ENCODE peak calls at places on chromosome 9, in six cellular contexts. E is BE2C, B is AG10803, I is lower lobe of right lung, X is IMR-90, M is fibroblast of lung. Z is an unnamed sample.

GRCh38 chr9:110918316-110919054 is 119.8 kb downstream of the LPAR1 start:
- DNase-seq in B (peak), M (peak), I (no peak), X (peak), E (no peak), Z (peak)

GRCh38 chr9:78682206-78682605 is 385.3 kb downstream of the PSAT1 start:
- DNase-seq in B (no peak), I (no peak), E (no peak), M (no peak), X (peak), Z (no peak)

GRCh38 chr9:113591899-113592625 is 128.5 kb downstream of the RGS3 start:
- DNase-seq in I (peak), X (no peak), B (no peak), E (no peak), M (no peak), Z (no peak)

GRCh38 chr9:93059960-93060591 is 1.6 kb downstream of the SUSD3 start:
- DNase-seq in I (peak), E (no peak), M (no peak), X (no peak), B (no peak), Z (no peak)

GRCh38 chr9:133199648-133200321 is 9.3 kb downstream of the OBP2B start:
- DNase-seq in X (no peak), E (no peak), M (no peak), I (peak), B (peak), Z (no peak)

GRCh38 chr9:14616188-14616982 is 76.8 kb downstream of the ZDHHC21 start:
- DNase-seq in B (peak), X (peak), M (peak), I (no peak), E (no peak), Z (peak)

GRCh38 chr9:99605016-99605743 is 216.5 kb upstream of the NR4A3 start:
- DNase-seq in B (no peak), X (no peak), I (no peak), M (no peak), E (no peak), Z (no peak)

GRCh38 chr9:96413312-96414221 is 4.6 kb downstream of the ZNF367 start:
- DNase-seq in B (no peak), X (no peak), M (no peak), E (no peak), I (no peak), Z (no peak)

GRCh38 chr9:13410566-13411031 is 131.1 kb upstream of the MPDZ start:
- DNase-seq in I (no peak), X (no peak), E (no peak), M (peak), B (peak), Z (peak)

GRCh38 chr9:129139233-129139992 is 28.2 kb downstream of the PTPA start:
- DNase-seq in M (peak), I (peak), E (peak), B (peak), X (peak), Z (peak)

GRCh38 chr9:37705787-37706186 is 47.8 kb upstream of the TRMT10B start:
- DNase-seq in X (no peak), M (no peak), E (no peak), B (no peak), I (no peak), Z (no peak)

GRCh38 chr9:90864779-90865178 is 63.2 kb downstream of the SYK start:
- DNase-seq in E (no peak), I (no peak), B (no peak), M (no peak), X (no peak), Z (no peak)

GRCh38 chr9:136734837-136735496 is 7.8 kb downstream of the LCN10 start:
- DNase-seq in B (no peak), E (no peak), X (no peak), I (no peak), M (no peak), Z (no peak)

GRCh38 chr9:69949396-69949795 is 94.3 kb upstream of the MAMDC2 start:
- DNase-seq in E (no peak), I (no peak), M (peak), X (peak), B (peak), Z (peak)

GRCh38 chr9:95970356-95970755 is 94.9 kb downstream of the ERCC6L2 start:
- DNase-seq in I (no peak), B (peak), E (no peak), X (no peak), M (no peak), Z (no peak)

GRCh38 chr9:128554155-128554862 is 1.9 kb downstream of the SPTAN1 start:
- DNase-seq in I (peak), M (peak), B (peak), E (no peak), X (peak), Z (peak)

GRCh38 chr9:1875921-1876448 is 139.2 kb upstream of the SMARCA2 start:
- DNase-seq in X (no peak), B (no peak), I (no peak), E (no peak), M (no peak), Z (no peak)

GRCh38 chr9:18422296-18423036 is 51.5 kb upstream of the ADAMTSL1 start:
- DNase-seq in E (no peak), B (no peak), I (no peak), X (no peak), M (peak), Z (no peak)

GRCh38 chr9:109382182-109382581 is 61.3 kb upstream of the EPB41L4B start:
- DNase-seq in X (no peak), I (no peak), B (no peak), M (no peak), E (no peak), Z (no peak)

GRCh38 chr9:133149130-133150015 is 14.3 kb downstream of the GBGT1 start:
- DNase-seq in B (peak), E (peak), X (peak), I (peak), M (peak), Z (peak)

GRCh38 chr9:36940881-36941280 is 93.2 kb downstream of the PAX5 start:
- DNase-seq in X (no peak), B (no peak), E (no peak), M (no peak), I (no peak), Z (no peak)

GRCh38 chr9:25975667-25976066 is 297.4 kb upstream of the TUSC1 start:
- DNase-seq in M (no peak), B (no peak), E (no peak), X (no peak), I (no peak), Z (no peak)

GRCh38 chr9:77438653-77439052 is 209.5 kb downstream of the GNA14 start:
- DNase-seq in B (no peak), X (no peak), I (no peak), E (no peak), M (no peak), Z (no peak)

GRCh38 chr9:108049026-108049591 is 559.5 kb upstream of the KLF4 start:
- DNase-seq in X (peak), M (peak), E (no peak), B (peak), I (no peak), Z (peak)

GRCh38 chr9:31820426-31820825 is 564.0 kb upstream of the ACO1 start:
- DNase-seq in M (no peak), B (no peak), X (no peak), E (no peak), I (no peak), Z (no peak)

GRCh38 chr9:36470891-36471290 is 70.8 kb upstream of the RNF38 start:
- DNase-seq in I (peak), B (peak), X (peak), E (no peak), M (peak), Z (peak)

GRCh38 chr9:112233769-112234168 is 58.7 kb upstream of the SUSD1 start:
- DNase-seq in M (peak), I (no peak), E (no peak), B (peak), X (peak), Z (peak)

GRCh38 chr9:101477214-101477613 is 41.6 kb upstream of the ALDOB start:
- DNase-seq in B (no peak), I (no peak), X (peak), E (no peak), M (peak), Z (no peak)

GRCh38 chr9:80501635-80502034 is 929.9 kb downstream of the TLE4 start:
- DNase-seq in X (peak), I (no peak), E (no peak), B (no peak), M (peak), Z (peak)

GRCh38 chr9:22440841-22441240 is 5.8 kb upstream of the DMRTA1 start:
- DNase-seq in E (no peak), X (no peak), I (no peak), B (no peak), M (no peak), Z (no peak)

GRCh38 chr9:124008855-124009834 is 2.4 kb upstream of the LHX2 start:
- DNase-seq in E (no peak), B (no peak), X (no peak), M (no peak), I (no peak), Z (no peak)

GRCh38 chr9:81372628-81373191 is 316.6 kb downstream of the TLE1 start:
- DNase-seq in X (no peak), E (no peak), I (no peak), B (no peak), M (peak), Z (no peak)

GRCh38 chr9:75937859-75938258 is 47.4 kb downstream of the PCSK5 start:
- DNase-seq in M (peak), B (no peak), E (no peak), I (no peak), X (no peak), Z (no peak)

GRCh38 chr9:135969064-135969683 is 8.0 kb upstream of the UBAC1 start:
- DNase-seq in X (peak), M (peak), E (no peak), B (peak), I (no peak), Z (no peak)

GRCh38 chr9:82923410-82924242 is 139.3 kb downstream of the RASEF start:
- DNase-seq in I (no peak), E (peak), M (peak), X (no peak), B (no peak), Z (no peak)

GRCh38 chr9:134444040-134444315 is 117.7 kb downstream of the RXRA start:
- DNase-seq in M (no peak), B (no peak), X (no peak), E (no peak), I (no peak), Z (no peak)
- H3K4me3 ChIP-seq in M (no peak), B (no peak), X (no peak), E (no peak), I (no peak), Z (no peak)

GRCh38 chr9:104911029-104911607 is 16.8 kb downstream of the ABCA1 start:
- DNase-seq in I (no peak), E (no peak), X (peak), M (peak), B (no peak), Z (peak)

GRCh38 chr9:104905931-104906330 is 22.0 kb downstream of the ABCA1 start:
- DNase-seq in X (no peak), E (no peak), I (no peak), M (peak), B (peak), Z (no peak)

GRCh38 chr9:104905153-104905901 is 22.6 kb downstream of the ABCA1 start:
- DNase-seq in X (no peak), I (no peak), M (no peak), B (no peak), E (no peak), Z (peak)

GRCh38 chr9:104906441-104907277 is 21.3 kb downstream of the ABCA1 start:
- DNase-seq in X (peak), M (peak), B (peak), E (no peak), I (no peak), Z (peak)

DNA sequence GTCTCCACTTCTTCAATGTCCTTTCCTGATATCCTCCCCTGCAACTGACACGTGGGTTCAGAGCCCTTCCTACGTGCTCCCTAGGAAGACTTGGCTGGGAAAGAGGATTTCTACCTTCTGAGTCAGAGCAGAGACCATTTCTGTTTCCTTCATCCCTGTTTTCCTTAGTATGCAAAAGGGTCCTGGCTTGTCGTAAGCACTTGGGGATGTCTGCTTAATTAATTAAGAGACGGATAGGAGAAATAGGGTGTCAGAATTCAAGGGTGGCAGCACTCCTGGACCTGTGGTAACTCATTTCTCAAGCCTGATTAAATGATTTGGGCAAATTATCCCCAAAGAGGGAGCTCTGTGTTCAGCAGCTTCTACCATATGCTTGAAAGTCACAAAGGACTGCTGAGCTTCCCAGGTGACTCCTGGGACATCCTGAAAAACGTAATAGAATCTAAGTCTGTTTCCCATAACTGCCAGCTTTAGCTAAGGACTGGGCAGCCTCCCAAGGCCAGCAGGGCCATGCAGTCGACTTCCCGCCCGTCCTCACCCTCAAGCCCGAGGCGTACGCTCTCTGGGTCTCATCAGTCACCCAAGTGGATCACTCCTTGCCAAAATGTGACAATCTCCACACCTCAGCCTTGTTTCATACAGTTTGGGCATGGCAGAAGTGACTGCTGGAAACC is 20.5 kb downstream of the ABCA1 start:
- DNase-seq in M (peak), E (no peak), I (no peak), X (peak), B (peak), Z (peak)
- TF ChIP-seq CTCF in M (no peak), E (no peak), I (no peak), X (no peak), B (no peak), Z (no peak)

GRCh38 chr9:125867752-125868400 is 120.7 kb downstream of the PBX3 start:
- DNase-seq in M (no peak), X (peak), E (no peak), I (no peak), B (no peak), Z (peak)
- H3K4me3 ChIP-seq in M (no peak), X (no peak), E (no peak), I (no peak), B (no peak), Z (no peak)

GRCh38 chr9:130993303-130994030 is 15.5 kb upstream of the LAMC3 start:
- DNase-seq in I (no peak), B (no peak), X (no peak), E (no peak), M (no peak), Z (no peak)

GRCh38 chr9:130989891-130990290 is 19.1 kb upstream of the LAMC3 start:
- DNase-seq in I (no peak), X (no peak), E (no peak), M (no peak), B (no peak), Z (no peak)

GRCh38 chr9:130992059-130993032 is 16.6 kb upstream of the LAMC3 start:
- DNase-seq in I (no peak), X (no peak), E (no peak), M (no peak), B (no peak), Z (no peak)

GRCh38 chr9:130990362-130991226 is 18.4 kb upstream of the LAMC3 start:
- DNase-seq in X (no peak), M (no peak), E (no peak), B (no peak), I (no peak), Z (no peak)

DNA sequence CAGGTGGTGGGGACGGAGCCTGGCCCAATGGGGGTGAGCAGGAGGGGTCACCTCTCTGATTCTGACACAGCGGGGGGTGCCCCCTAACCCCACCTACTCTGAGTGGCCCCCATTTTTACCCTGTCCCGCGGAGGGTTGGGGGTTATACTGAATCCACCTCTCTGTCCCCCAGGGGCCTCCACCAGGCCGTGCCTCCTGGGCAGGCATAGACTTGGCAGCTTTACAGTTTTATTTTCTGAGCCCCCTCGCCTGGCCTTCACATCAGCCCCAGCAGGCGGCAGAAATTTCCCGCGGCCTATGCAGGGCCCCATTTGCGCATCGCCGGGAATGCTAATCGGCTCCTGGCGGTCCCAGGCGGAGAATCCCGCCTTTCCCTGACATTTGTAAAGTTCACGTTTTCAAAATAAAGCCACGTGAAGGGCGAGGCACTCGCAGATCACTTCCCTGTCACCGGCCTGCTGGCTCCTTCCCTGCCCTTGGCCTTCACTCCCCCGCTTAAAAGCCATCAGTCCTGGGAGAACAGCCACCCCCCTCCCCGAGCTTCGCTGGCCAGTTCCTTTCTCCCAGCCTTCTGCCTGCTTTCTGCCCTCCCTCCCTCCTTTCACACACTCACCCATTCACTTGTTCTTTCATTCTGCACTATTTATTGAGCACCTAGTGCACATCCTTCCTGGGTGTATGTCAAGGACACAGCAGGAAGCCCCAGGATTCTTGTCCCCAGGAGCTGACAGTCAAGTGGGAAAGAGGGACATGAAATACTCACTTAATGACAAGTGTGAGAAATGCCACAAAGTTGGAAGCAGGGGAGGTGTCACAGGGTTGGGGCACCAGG is 17.5 kb upstream of the LAMC3 start:
- DNase-seq in E (no peak), B (no peak), X (no peak), I (no peak), M (no peak), Z (no peak)
- TF ChIP-seq CTCF in E (no peak), B (no peak), X (no peak), I (no peak), M (no peak), Z (no peak)

GRCh38 chr9:89436326-89436725 is 61.6 kb downstream of the SEMA4D start:
- DNase-seq in M (no peak), B (no peak), E (no peak), I (no peak), X (no peak), Z (no peak)

GRCh38 chr9:89433826-89434225 is 64.1 kb downstream of the SEMA4D start:
- DNase-seq in M (peak), E (no peak), X (peak), B (peak), I (no peak), Z (peak)

GRCh38 chr9:89435315-89435823 is 62.5 kb downstream of the SEMA4D start:
- DNase-seq in B (no peak), E (no peak), I (peak), X (no peak), M (no peak), Z (no peak)

GRCh38 chr9:89432986-89433530 is 64.9 kb downstream of the SEMA4D start:
- DNase-seq in I (no peak), E (no peak), M (no peak), B (no peak), X (no peak), Z (no peak)

DNA sequence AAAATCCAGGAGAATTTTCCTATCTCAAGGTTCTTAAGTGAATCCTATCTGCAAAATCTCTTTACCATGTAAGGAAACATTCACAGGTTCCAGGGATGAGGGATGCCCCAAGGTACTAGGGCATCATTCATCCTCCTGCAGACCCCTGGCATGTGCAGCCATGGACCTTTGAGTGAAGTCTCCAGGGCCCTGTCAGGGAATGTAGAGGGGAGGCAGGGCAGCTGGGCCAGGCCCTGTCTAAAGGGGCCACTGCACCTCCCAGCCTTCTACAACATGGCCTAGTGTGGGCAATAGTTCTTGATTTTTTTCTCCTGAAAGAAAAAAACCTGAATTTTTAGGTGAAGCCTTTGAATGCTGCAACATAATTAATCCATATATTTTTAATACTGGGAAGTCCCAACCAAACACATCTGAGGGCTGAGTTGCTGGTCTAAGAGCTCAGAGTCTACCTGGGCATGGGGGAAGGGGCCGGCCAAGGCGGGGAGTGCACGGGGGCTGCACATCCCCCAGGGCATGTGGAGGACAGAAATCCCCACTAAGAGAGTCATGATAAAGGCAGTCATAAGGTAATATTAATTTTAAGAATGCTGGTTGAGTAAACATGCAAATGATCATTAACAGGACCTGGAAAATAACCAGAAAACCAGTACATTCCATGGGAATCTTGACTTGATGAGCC is 63.1 kb downstream of the SEMA4D start:
- DNase-seq in B (no peak), E (no peak), M (no peak), I (no peak), X (no peak), Z (no peak)
- H3K4me3 ChIP-seq in B (no peak), E (no peak), M (no peak), I (no peak), X (no peak), Z (no peak)

DNA sequence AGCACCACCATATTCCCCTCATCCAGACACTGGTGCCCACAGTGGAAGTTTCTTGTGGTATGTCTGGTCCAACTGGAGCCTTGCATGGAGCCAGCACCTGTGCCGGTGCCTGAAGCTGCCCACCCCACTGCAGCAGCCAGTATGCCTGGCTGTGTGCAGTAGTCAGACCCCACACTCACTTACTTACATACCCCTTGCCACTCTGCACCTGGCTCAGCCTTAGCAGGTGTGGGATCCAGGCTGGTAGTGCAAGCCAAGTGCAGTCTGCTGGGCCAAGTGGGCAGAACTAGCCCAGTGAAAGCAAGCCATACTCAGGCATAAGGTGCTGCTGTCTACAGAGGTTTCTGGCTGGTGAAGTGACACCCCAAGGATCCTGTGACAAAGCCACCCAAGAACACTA is 871.4 kb upstream of the C9orf72 start:
- DNase-seq in X (no peak), E (no peak), M (no peak), B (no peak), I (no peak), Z (no peak)
- TF ChIP-seq CTCF in X (no peak), E (no peak), M (no peak), B (no peak), I (no peak), Z (no peak)

GRCh38 chr9:87792831-87793288 is 66.9 kb downstream of the CTSL start:
- DNase-seq in M (peak), E (no peak), B (peak), I (peak), X (peak), Z (peak)
- H3K4me3 ChIP-seq in M (no peak), E (no peak), B (no peak), I (no peak), X (no peak), Z (no peak)

Z was measured in foreskin fibroblast.